ENCODE peak calls at places on chromosomes 7 and 10, in seven cellular contexts. One of them, this sample, is unnamed.

GRCh38 chr7:112421666-112422486 is 28.4 kb upstream of the IFRD1 start:
- DNase-seq in hepatocyte: no peak
- DNase-seq in mesendoderm: peak; percentile 92
- DNase-seq in heart left ventricle: no peak
- DNase-seq in transverse colon: no peak
- DNase-seq in HCT116: no peak
- DNase-seq in psoas muscle: no peak
- DNase-seq in this sample: no peak

GRCh38 chr7:106774768-106775551 is 90.1 kb upstream of the PIK3CG start:
- DNase-seq in hepatocyte: no peak
- DNase-seq in mesendoderm: peak; percentile 82
- DNase-seq in heart left ventricle: no peak
- DNase-seq in transverse colon: no peak
- DNase-seq in HCT116: peak; percentile 84
- DNase-seq in psoas muscle: no peak
- DNase-seq in this sample: no peak

GRCh38 chr10:94240901-94241300 is 121.8 kb downstream of the NOC3L start:
- DNase-seq in hepatocyte: no peak
- DNase-seq in mesendoderm: no peak
- DNase-seq in heart left ventricle: no peak
- DNase-seq in transverse colon: no peak
- DNase-seq in HCT116: no peak
- DNase-seq in psoas muscle: no peak
- DNase-seq in this sample: no peak

GRCh38 chr10:29535012-29535777 is 99.6 kb downstream of the SVIL start:
- DNase-seq in hepatocyte: peak; percentile 81
- DNase-seq in mesendoderm: peak; percentile 74
- DNase-seq in heart left ventricle: peak; percentile 53
- DNase-seq in transverse colon: peak; percentile 79
- DNase-seq in HCT116: peak; percentile 16
- DNase-seq in psoas muscle: no peak
- DNase-seq in this sample: peak; percentile 95

GRCh38 chr10:74821501-74821900 is 4.9 kb upstream of the KAT6B start:
- DNase-seq in hepatocyte: no peak
- DNase-seq in mesendoderm: no peak
- DNase-seq in heart left ventricle: no peak
- DNase-seq in transverse colon: peak; percentile 37
- DNase-seq in HCT116: no peak
- DNase-seq in psoas muscle: no peak
- DNase-seq in this sample: peak; percentile 10

GRCh38 chr7:42189535-42189934 is 47.5 kb downstream of the GLI3 start:
- DNase-seq in hepatocyte: no peak
- DNase-seq in mesendoderm: no peak
- DNase-seq in heart left ventricle: no peak
- DNase-seq in transverse colon: no peak
- DNase-seq in HCT116: no peak
- DNase-seq in psoas muscle: no peak
- DNase-seq in this sample: no peak

GRCh38 chr10:20767028-20767427 is 130.1 kb downstream of the NEBL start:
- DNase-seq in hepatocyte: no peak
- DNase-seq in mesendoderm: peak; percentile 29
- DNase-seq in heart left ventricle: no peak
- DNase-seq in transverse colon: no peak
- DNase-seq in HCT116: no peak
- DNase-seq in psoas muscle: no peak
- DNase-seq in this sample: peak; percentile 85

GRCh38 chr10:17599089-17599488 is 18.1 kb downstream of the HACD1 start:
- DNase-seq in hepatocyte: peak; percentile 11
- DNase-seq in mesendoderm: peak; percentile 51
- DNase-seq in heart left ventricle: no peak
- DNase-seq in transverse colon: no peak
- DNase-seq in HCT116: peak; percentile 13
- DNase-seq in psoas muscle: no peak
- DNase-seq in this sample: no peak

GRCh38 chr10:117166420-117167345 is 28.6 kb upstream of the VAX1 start:
- DNase-seq in hepatocyte: peak; percentile 32
- DNase-seq in mesendoderm: no peak
- DNase-seq in heart left ventricle: no peak
- DNase-seq in transverse colon: no peak
- DNase-seq in HCT116: no peak
- DNase-seq in psoas muscle: no peak
- DNase-seq in this sample: peak; percentile 71

GRCh38 chr7:157001920-157002818 is 8.3 kb downstream of the MNX1 start:
- DNase-seq in hepatocyte: no peak
- DNase-seq in mesendoderm: no peak
- DNase-seq in heart left ventricle: no peak
- DNase-seq in transverse colon: no peak
- DNase-seq in HCT116: no peak
- DNase-seq in psoas muscle: no peak
- DNase-seq in this sample: peak; percentile 73

GRCh38 chr7:112571852-112572607 is 91.2 kb downstream of the LSMEM1 start:
- DNase-seq in hepatocyte: no peak
- DNase-seq in mesendoderm: peak; percentile 49
- DNase-seq in heart left ventricle: no peak
- DNase-seq in transverse colon: peak; percentile 27
- DNase-seq in HCT116: peak; percentile 7
- DNase-seq in psoas muscle: no peak
- DNase-seq in this sample: no peak

GRCh38 chr10:12915637-12916168 is 85.8 kb downstream of the CCDC3 start:
- DNase-seq in hepatocyte: no peak
- DNase-seq in mesendoderm: no peak
- DNase-seq in heart left ventricle: no peak
- DNase-seq in transverse colon: no peak
- DNase-seq in HCT116: no peak
- DNase-seq in psoas muscle: no peak
- DNase-seq in this sample: no peak

GRCh38 chr10:77328272-77328816 is 309.3 kb downstream of the KCNMA1 start:
- DNase-seq in hepatocyte: peak; percentile 74
- DNase-seq in mesendoderm: peak; percentile 60
- DNase-seq in heart left ventricle: no peak
- DNase-seq in transverse colon: no peak
- DNase-seq in HCT116: no peak
- DNase-seq in psoas muscle: no peak
- DNase-seq in this sample: no peak

GRCh38 chr10:99582255-99582770 is 37.9 kb downstream of the SLC25A28 start:
- DNase-seq in hepatocyte: no peak
- DNase-seq in mesendoderm: no peak
- DNase-seq in heart left ventricle: no peak
- DNase-seq in transverse colon: no peak
- DNase-seq in HCT116: no peak
- DNase-seq in psoas muscle: no peak
- DNase-seq in this sample: no peak

GRCh38 chr7:69780377-69780776 is 182.1 kb downstream of the AUTS2 start:
- DNase-seq in hepatocyte: no peak
- DNase-seq in mesendoderm: peak; percentile 98
- DNase-seq in heart left ventricle: no peak
- DNase-seq in transverse colon: no peak
- DNase-seq in HCT116: no peak
- DNase-seq in psoas muscle: no peak
- DNase-seq in this sample: no peak

GRCh38 chr10:15379043-15379442 is 8.0 kb upstream of the FAM171A1 start:
- DNase-seq in hepatocyte: no peak
- DNase-seq in mesendoderm: no peak
- DNase-seq in heart left ventricle: no peak
- DNase-seq in transverse colon: no peak
- DNase-seq in HCT116: no peak
- DNase-seq in psoas muscle: no peak
- DNase-seq in this sample: no peak

GRCh38 chr10:131183546-131184045 is 127.9 kb downstream of the TCERG1L start:
- DNase-seq in hepatocyte: no peak
- DNase-seq in mesendoderm: no peak
- DNase-seq in heart left ventricle: no peak
- DNase-seq in transverse colon: no peak
- DNase-seq in HCT116: no peak
- DNase-seq in psoas muscle: no peak
- DNase-seq in this sample: no peak

GRCh38 chr10:73043319-73043718 is 53.3 kb downstream of the P4HA1 start:
- DNase-seq in hepatocyte: no peak
- DNase-seq in mesendoderm: no peak
- DNase-seq in heart left ventricle: no peak
- DNase-seq in transverse colon: no peak
- DNase-seq in HCT116: no peak
- DNase-seq in psoas muscle: no peak
- DNase-seq in this sample: no peak

GRCh38 chr7:128755075-128755474 is 15.9 kb downstream of the CALU start:
- DNase-seq in hepatocyte: no peak
- DNase-seq in mesendoderm: no peak
- DNase-seq in heart left ventricle: no peak
- DNase-seq in transverse colon: no peak
- DNase-seq in HCT116: no peak
- DNase-seq in psoas muscle: no peak
- DNase-seq in this sample: no peak

GRCh38 chr7:79713281-79713680 is 259.8 kb upstream of the MAGI2 start:
- DNase-seq in hepatocyte: no peak
- DNase-seq in mesendoderm: no peak
- DNase-seq in heart left ventricle: no peak
- DNase-seq in transverse colon: no peak
- DNase-seq in HCT116: no peak
- DNase-seq in psoas muscle: no peak
- DNase-seq in this sample: no peak
- H3K27ac ChIP-seq in hepatocyte: no peak overlapping the region
- H3K27ac ChIP-seq in mesendoderm: no peak overlapping the region
- H3K27ac ChIP-seq in heart left ventricle: no peak overlapping the region
- H3K27ac ChIP-seq in transverse colon: no peak overlapping the region
- H3K27ac ChIP-seq in HCT116: no peak overlapping the region
- H3K27ac ChIP-seq in psoas muscle: no peak overlapping the region
- H3K27ac ChIP-seq in this sample: no peak overlapping the region

DNA sequence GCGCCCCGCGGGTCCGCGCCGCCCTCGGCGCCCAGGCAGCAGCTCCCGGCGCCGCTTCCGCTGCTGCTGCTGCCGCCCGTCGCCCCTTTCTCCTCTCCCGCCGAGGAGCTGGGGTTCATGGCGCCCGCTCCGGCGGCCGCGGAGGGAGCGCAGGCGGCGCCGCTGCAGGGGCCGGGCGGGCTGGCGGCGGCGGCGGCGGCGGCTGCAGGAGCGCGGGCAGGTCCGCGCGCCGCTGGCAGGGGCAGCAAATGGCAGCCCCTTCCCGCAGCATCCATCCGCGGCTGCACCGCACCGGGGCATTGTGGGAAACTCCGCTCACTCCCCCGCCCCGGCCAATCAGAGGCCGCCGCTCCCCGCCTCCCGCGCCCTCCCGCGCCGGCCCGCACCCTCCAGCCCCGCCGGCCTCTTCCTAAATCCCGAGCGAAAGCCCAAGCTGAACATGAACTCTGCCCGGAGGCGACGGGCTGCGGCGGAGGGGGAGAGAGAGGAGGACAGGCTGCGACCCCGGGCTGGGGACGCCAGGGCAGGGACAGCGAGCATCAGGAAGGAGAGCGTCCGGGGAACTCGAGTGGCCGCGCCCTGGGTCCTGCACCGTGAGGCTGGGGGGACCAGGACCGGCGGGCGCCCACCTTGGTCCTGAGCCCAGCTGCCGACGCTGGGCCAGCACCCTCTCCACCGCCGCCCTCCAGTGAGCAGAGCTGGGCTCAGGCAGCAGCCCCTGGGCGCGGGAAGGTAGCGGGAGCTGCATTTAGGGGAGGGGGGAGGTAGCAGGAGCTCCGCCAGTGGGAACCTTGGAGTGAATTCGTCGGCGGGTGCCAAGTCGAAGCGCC is at the start of gene DGKI:
- DNase-seq in hepatocyte: peak; percentile 30
- DNase-seq in mesendoderm: peak; percentile 64
- DNase-seq in heart left ventricle: no peak
- DNase-seq in transverse colon: no peak
- DNase-seq in HCT116: no peak
- DNase-seq in psoas muscle: peak; percentile 58
- DNase-seq in this sample: peak; percentile 94
- H3K4me1 ChIP-seq in hepatocyte: peaks cover 2% of the 10 kb centered on the region
- H3K4me1 ChIP-seq in mesendoderm: no peaks in the 10 kb centered on the region
- H3K4me1 ChIP-seq in heart left ventricle: peaks cover 10% of the 10 kb centered on the region
- H3K4me1 ChIP-seq in transverse colon: peaks cover 13% of the 10 kb centered on the region
- H3K4me1 ChIP-seq in HCT116: no peaks in the 10 kb centered on the region
- H3K4me1 ChIP-seq in psoas muscle: no peaks in the 10 kb centered on the region
- H3K4me1 ChIP-seq in this sample: peaks cover 39% of the 10 kb centered on the region

DNA sequence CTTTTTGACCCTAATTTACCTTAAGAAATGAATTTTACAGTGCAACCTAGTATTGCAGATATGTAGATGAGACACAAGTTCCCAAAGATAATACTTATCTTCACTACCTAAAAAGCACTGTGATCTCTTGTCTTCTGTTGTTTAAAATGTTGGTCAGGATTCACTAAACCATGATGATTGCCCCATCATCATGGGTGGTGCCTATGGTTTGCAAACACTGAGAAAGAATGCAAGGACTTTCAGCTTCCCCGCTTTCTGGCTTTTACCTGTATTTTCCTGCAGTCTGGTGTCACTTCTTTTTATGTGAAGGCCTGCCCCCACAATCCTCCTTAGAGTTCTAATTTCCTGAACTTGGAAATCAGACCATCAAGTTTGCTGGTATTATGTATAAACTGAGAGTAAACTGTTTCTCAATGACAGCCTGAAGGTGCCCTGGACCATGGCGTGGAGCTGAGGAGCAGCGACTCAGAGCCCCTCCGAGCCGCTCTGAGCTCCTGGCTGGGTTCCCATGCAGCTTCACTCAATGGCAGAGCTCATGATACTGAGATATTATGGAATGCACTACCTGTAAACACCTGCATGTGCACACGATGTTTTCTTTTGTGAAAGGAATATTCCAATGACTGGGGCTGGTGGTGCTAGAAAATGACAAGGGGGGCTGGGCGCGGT is 118.4 kb upstream of the EFCAB10 start:
- DNase-seq in hepatocyte: no peak
- DNase-seq in mesendoderm: no peak
- DNase-seq in heart left ventricle: no peak
- DNase-seq in transverse colon: no peak
- DNase-seq in HCT116: no peak
- DNase-seq in psoas muscle: no peak
- DNase-seq in this sample: peak; percentile 60
- H3K4me3 ChIP-seq in hepatocyte: no peak overlapping the region
- H3K4me3 ChIP-seq in mesendoderm: no peak overlapping the region
- H3K4me3 ChIP-seq in heart left ventricle: no peak overlapping the region
- H3K4me3 ChIP-seq in transverse colon: no peak overlapping the region
- H3K4me3 ChIP-seq in HCT116: no peak overlapping the region
- H3K4me3 ChIP-seq in psoas muscle: no peak overlapping the region
- H3K4me3 ChIP-seq in this sample: no peak overlapping the region

GRCh38 chr10:24618401-24618800 is 105.3 kb downstream of the ARHGAP21 start:
- DNase-seq in hepatocyte: peak; percentile 13
- DNase-seq in mesendoderm: peak; percentile 65
- DNase-seq in heart left ventricle: no peak
- DNase-seq in transverse colon: no peak
- DNase-seq in HCT116: no peak
- DNase-seq in psoas muscle: no peak
- DNase-seq in this sample: no peak
- H3K27ac ChIP-seq in hepatocyte: peak overlapping the region; percentile 42
- H3K27ac ChIP-seq in mesendoderm: no peak overlapping the region
- H3K27ac ChIP-seq in heart left ventricle: no peak overlapping the region
- H3K27ac ChIP-seq in transverse colon: no peak overlapping the region
- H3K27ac ChIP-seq in HCT116: no peak overlapping the region
- H3K27ac ChIP-seq in psoas muscle: peak overlapping the region; percentile 4
- H3K27ac ChIP-seq in this sample: no peak overlapping the region